ENCODE peak calls at places on chromosomes 2 and 18, in four cellular contexts. L is tibial artery, X is GM13976, B is hypothalamus. Z is an unnamed sample.

GRCh38 chr2:224086226-224086911 is 47.3 kb upstream of the SERPINE2 start:
- DNase-seq in B (no peak), X (no peak), L (no peak), Z (no peak)

GRCh38 chr2:85682378-85682777 is 11.8 kb upstream of the GNLY start:
- DNase-seq in L (no peak), B (no peak), X (no peak), Z (no peak)

GRCh38 chr18:70454705-70455322 is 166.0 kb downstream of the SOCS6 start:
- DNase-seq in B (no peak), X (peak; percentile 56), L (no peak), Z (no peak)

GRCh38 chr2:226660524-226660923 is 139.1 kb downstream of the IRS1 start:
- DNase-seq in X (no peak), L (peak; percentile 89), B (no peak), Z (no peak)

GRCh38 chr2:95121150-95121494 is 486 bp downstream of the MRPS5 start:
- DNase-seq in B (no peak), X (no peak), L (no peak), Z (no peak)

GRCh38 chr18:42706029-42706608 is 409.4 kb downstream of the RIT2 start:
- DNase-seq in X (no peak), L (no peak), B (no peak), Z (no peak)

GRCh38 chr2:127094509-127095366 is 12.2 kb downstream of the BIN1 start:
- DNase-seq in B (peak; percentile 33), X (no peak), L (peak; percentile 78), Z (no peak)

GRCh38 chr2:156321243-156321904 is 11.1 kb downstream of the NR4A2 start:
- DNase-seq in B (no peak), L (no peak), X (peak; percentile 44), Z (no peak)

GRCh38 chr18:47248610-47249343 is 2.7 kb downstream of the SKOR2 start:
- DNase-seq in X (no peak), B (no peak), L (no peak), Z (peak; percentile 52)